ENCODE peak calls at places on chromosomes 12 and 14, in five cellular contexts. U, M, C, W and P are unnamed samples.

GRCh38 chr12:83841620-83842019 is 1071.0 kb downstream of the SLC6A15 start:
- DNase-seq in U (no peak), M (no peak), W (no peak), C (no peak), P (no peak)

GRCh38 chr12:119406811-119407210 is 72.3 kb downstream of the CCDC60 start:
- DNase-seq in M (no peak), U (no peak), C (no peak), W (no peak), P (no peak)

GRCh38 chr14:51957950-51958349 is 31.4 kb upstream of the RTRAF start:
- DNase-seq in W (peak), C (no peak), U (peak), M (peak), P (no peak)

GRCh38 chr12:25194211-25194610 is 749 bp downstream of the DNAI7 start:
- DNase-seq in C (no peak), W (no peak), M (no peak), U (no peak), P (no peak)

GRCh38 chr12:66960704-66961690 is 282.1 kb upstream of the GRIP1 start:
- DNase-seq in M (no peak), C (no peak), W (peak), U (no peak), P (no peak)

GRCh38 chr12:49698619-49699545 is 8.3 kb downstream of the FMNL3 start:
- DNase-seq in U (peak), M (peak), C (peak), W (peak), P (peak)

GRCh38 chr12:126727218-126727601 is 1539.8 kb upstream of the TMEM132C start:
- DNase-seq in C (no peak), U (no peak), M (no peak), W (no peak), P (no peak)

GRCh38 chr12:64390275-64390851 is at the start of gene C12orf56:
- DNase-seq in M (peak), U (no peak), C (no peak), W (no peak), P (peak)

GRCh38 chr14:20606190-20606901 is 15.2 kb upstream of the RNASE12 start:
- DNase-seq in W (peak), C (no peak), U (no peak), M (peak), P (peak)

GRCh38 chr12:128644664-128645296 is 179.0 kb downstream of the SLC15A4 start:
- DNase-seq in M (no peak), W (no peak), C (no peak), U (no peak), P (peak)
- TF ChIP-seq CTCF in M (peak), W (no peak), C (peak), U (peak), P (peak)

DNA sequence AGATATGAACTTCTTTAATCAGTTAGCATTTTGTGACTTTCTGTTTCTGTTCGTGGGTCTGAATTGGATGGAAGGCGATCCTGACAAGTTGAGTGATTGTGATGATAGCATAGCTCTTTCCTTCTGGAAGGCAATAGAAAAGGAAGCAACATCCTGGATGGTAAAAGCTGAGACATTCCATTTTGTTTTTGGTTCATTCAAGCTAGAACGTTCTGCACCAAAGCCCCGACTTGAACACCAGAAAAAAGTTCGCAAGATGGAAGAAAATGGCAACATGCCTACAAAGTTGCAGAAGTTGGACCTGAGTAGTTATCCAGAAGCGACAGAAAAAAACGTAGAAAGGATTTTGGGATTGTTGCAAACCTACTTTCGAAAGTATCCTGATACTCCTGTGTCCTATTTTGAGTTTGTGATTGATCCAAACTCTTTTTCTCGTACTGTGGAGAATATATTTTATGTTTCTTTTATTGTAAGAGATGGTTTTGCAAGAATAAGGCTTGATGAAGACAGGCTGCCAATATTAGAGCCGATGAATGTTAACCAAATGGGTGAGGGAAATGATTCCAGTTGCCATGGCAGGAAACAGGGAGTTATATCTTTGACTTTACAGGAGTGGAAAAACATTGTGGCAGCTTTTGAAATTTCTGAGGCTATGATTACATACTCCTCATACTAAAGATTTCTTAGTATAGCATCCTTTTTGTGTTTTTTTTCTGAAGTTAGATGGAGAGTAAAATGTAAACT is 894 bp downstream of the EID3 start:
- DNase-seq in U (no peak), W (peak), C (no peak), M (no peak), P (no peak)
- TF ChIP-seq CTCF in U (no peak), W (no peak), C (no peak), M (no peak), P (no peak)

GRCh38 chr12:120447992-120448391 is 1.7 kb downstream of the GATC start:
- DNase-seq in W (no peak), U (no peak), M (no peak), C (no peak), P (no peak)

GRCh38 chr12:120455302-120455701 is 9.1 kb downstream of the GATC start:
- DNase-seq in W (no peak), M (no peak), U (no peak), C (no peak), P (no peak)

GRCh38 chr12:120457133-120457532 is 10.9 kb downstream of the GATC start:
- DNase-seq in W (peak), U (no peak), C (no peak), M (no peak), P (no peak)

GRCh38 chr12:120453060-120453761 is 7.0 kb downstream of the GATC start:
- DNase-seq in W (no peak), C (no peak), M (no peak), U (no peak), P (no peak)

GRCh38 chr12:120453977-120454376 is 7.7 kb downstream of the GATC start:
- DNase-seq in U (no peak), M (peak), W (peak), C (no peak), P (peak)
- TF ChIP-seq CTCF in U (peak), M (peak), W (peak), C (peak), P (peak)

GRCh38 chr12:88336071-88336768 is 194.1 kb downstream of the TMTC3 start:
- DNase-seq in C (no peak), W (no peak), M (no peak), U (no peak), P (no peak)

GRCh38 chr12:88339966-88340365 is 197.9 kb downstream of the TMTC3 start:
- DNase-seq in C (no peak), W (no peak), M (no peak), U (no peak), P (no peak)

GRCh38 chr12:88339254-88339949 is 197.3 kb downstream of the TMTC3 start:
- DNase-seq in W (peak), C (no peak), U (peak), M (peak), P (no peak)

GRCh38 chr12:88338486-88338885 is 196.4 kb downstream of the TMTC3 start:
- DNase-seq in C (no peak), M (no peak), W (no peak), U (no peak), P (no peak)

DNA sequence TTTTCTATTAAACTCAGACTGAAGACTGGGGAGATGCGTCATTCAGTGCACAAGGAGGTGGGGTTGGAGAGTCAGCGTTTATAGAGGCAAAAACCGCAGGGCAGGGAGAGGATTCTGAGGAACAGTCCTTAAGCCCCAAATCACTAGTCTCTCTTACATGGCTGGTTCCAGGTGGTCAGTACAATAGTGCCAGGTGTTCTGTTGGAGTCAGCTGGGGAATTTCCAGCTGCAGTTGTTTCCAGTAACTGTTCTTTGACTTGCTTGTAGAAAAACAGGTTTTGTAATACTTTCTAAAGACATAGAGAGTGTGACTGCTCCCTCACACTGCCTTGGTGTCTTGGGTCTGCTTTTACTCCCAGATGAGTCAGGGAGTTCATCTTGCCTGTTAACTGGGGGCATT is 192.2 kb downstream of the TMTC3 start:
- DNase-seq in M (peak), U (peak), C (no peak), W (peak), P (no peak)
- TF ChIP-seq CTCF in M (no peak), U (no peak), C (no peak), W (no peak), P (no peak)

DNA sequence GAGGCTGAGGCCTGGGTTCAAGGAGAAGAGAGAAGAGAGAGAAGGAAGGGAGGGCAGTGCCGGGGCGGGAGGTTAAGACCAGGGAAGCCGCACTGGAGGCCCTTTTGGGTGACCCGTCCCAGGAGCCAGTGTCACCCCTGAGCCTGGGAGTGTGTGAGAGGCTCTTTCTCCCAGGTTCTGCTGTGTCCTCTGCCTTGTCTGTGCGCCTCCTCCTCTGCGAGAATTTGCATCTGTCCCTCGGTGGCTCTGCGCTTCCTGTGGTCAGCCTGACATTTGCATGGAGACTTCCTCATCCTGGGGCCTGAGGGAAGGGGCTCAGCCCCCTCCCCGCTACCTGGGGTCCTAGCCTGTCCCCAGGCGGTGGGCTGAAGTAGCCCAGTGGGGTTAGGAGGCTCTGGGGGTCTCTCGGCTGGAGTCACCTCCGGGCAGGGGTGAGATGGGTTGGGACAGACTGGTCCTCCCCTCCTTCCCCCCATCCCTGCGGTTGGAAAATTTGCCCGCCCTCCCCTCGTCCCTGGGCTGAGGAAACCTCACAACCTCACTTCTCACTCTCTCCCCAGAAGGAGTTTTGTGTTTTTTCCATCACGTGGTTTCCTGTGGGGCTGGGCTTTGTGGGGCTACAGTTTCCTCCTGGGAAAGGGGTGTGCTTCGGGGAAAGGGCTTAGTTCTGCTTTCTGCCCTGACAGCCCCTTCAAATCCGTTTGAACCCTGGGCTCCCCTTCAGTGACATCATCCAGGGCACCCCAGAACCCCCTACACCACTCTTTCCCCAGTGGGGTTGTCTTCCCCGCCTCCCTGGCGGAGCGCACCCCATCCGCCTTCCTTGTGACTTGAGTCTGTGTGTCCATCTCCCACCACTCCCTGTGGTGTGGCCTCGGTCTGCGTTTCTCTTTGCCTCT is 2.5 kb downstream of the PTPN6 start:
- DNase-seq in C (peak), M (peak), U (no peak), W (peak), P (peak)
- TF ChIP-seq CTCF in C (no peak), M (no peak), U (no peak), W (no peak), P (no peak)